ENCODE peak calls at places on chromosomes 12 and 14, in eight cellular contexts. L is aorta, W is neural progenitor cell, T is upper lobe of right lung, M is cardiac muscle cell, X is neuronal stem cell, P is RWPE2, I is NT2/D1. B is an unnamed sample.
A peak's percentile ranks its signal among the peaks of the same experiment; 100 is the strongest.

GRCh38 chr12:62694632-62695031 is 228.0 kb downstream of the MON2 start:
- DNase-seq in T (no peak), P (no peak), I (no peak), W (no peak), M (no peak), L (no peak), X (no peak), B (no peak)

GRCh38 chr14:47539065-47539464 is 136.3 kb downstream of the MDGA2 start:
- DNase-seq in W (peak; percentile 38), I (no peak), L (no peak), M (peak; percentile 29), X (no peak), P (no peak), T (no peak), B (peak; percentile 40)

GRCh38 chr12:106907411-106907810 is 48.3 kb upstream of the TMEM263 start:
- DNase-seq in W (no peak), I (no peak), M (no peak), T (no peak), P (no peak), X (no peak), L (no peak), B (no peak)

GRCh38 chr12:85277900-85278597 is 2.0 kb upstream of the ALX1 start:
- DNase-seq in X (peak; percentile 37), T (no peak), W (peak; percentile 35), L (peak; percentile 48), P (no peak), M (no peak), I (no peak), B (no peak)

GRCh38 chr12:29255061-29255460 is 106.0 kb downstream of the FAR2 start:
- DNase-seq in I (no peak), L (no peak), T (no peak), W (no peak), P (no peak), X (no peak), M (no peak), B (peak; percentile 46)

GRCh38 chr12:19194963-19195362 is 65.4 kb downstream of the PLEKHA5 start:
- DNase-seq in T (no peak), W (no peak), M (no peak), I (no peak), X (no peak), P (no peak), L (no peak), B (no peak)

GRCh38 chr12:88111074-88111652 is 30.7 kb downstream of the CEP290 start:
- DNase-seq in W (peak; percentile 8), L (no peak), M (peak; percentile 20), I (peak; percentile 2), X (peak; percentile 1), T (no peak), P (no peak), B (no peak)

GRCh38 chr12:2456813-2457186 is 338.0 kb upstream of the FKBP4 start:
- DNase-seq in M (no peak), T (peak; percentile 72), X (no peak), P (peak; percentile 45), L (no peak), I (no peak), W (no peak), B (no peak)

GRCh38 chr14:61329478-61330051 is 8.2 kb downstream of the PRKCH start:
- DNase-seq in L (no peak), T (no peak), X (no peak), P (no peak), M (no peak), W (no peak), I (no peak), B (no peak)

GRCh38 chr14:60981626-60982455 is 796 bp downstream of the SLC38A6 start:
- DNase-seq in T (no peak), L (no peak), M (peak; percentile 22), P (no peak), X (no peak), W (peak; percentile 19), I (no peak), B (peak; percentile 42)

GRCh38 chr14:59997496-59997895 is 77.6 kb downstream of the LRRC9 start:
- DNase-seq in M (no peak), T (no peak), W (no peak), X (no peak), P (no peak), I (no peak), L (no peak), B (no peak)

GRCh38 chr12:33994857-33995808 is 27.2 kb upstream of the ALG10 start:
- DNase-seq in X (no peak), W (no peak), M (no peak), L (no peak), I (no peak), P (no peak), T (no peak), B (no peak)

DNA sequence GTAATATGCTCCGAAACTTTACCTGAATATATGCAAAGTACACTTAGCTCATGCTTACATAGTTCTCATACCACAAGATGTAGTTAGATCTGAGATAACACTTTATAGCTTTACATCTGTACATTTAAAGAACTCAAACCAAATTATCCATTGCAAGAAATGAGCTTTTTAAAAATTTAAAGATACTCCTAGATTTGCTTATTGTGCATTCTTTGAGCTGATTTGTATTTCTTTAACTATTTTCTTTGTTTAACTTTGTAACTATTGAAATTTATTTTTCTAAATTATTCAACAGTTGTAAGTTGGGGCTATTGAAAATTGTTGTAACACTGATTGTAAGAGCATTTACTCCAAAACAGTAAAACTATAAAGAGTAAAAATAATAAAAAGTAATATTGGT is 340.2 kb upstream of the NOVA1 start:
- DNase-seq in W (no peak), X (no peak), M (no peak), L (no peak), P (no peak), T (no peak), I (no peak), B (no peak)
- H3K9me3 ChIP-seq in W (no peaks in the 10 kb centered on the region), X (no peaks in the 10 kb centered on the region), M (no peaks in the 10 kb centered on the region), L (no peaks in the 10 kb centered on the region), P (no peaks in the 10 kb centered on the region), T (no peaks in the 10 kb centered on the region), I (peaks cover 11% of the 10 kb centered on the region), B (no peaks in the 10 kb centered on the region)

DNA sequence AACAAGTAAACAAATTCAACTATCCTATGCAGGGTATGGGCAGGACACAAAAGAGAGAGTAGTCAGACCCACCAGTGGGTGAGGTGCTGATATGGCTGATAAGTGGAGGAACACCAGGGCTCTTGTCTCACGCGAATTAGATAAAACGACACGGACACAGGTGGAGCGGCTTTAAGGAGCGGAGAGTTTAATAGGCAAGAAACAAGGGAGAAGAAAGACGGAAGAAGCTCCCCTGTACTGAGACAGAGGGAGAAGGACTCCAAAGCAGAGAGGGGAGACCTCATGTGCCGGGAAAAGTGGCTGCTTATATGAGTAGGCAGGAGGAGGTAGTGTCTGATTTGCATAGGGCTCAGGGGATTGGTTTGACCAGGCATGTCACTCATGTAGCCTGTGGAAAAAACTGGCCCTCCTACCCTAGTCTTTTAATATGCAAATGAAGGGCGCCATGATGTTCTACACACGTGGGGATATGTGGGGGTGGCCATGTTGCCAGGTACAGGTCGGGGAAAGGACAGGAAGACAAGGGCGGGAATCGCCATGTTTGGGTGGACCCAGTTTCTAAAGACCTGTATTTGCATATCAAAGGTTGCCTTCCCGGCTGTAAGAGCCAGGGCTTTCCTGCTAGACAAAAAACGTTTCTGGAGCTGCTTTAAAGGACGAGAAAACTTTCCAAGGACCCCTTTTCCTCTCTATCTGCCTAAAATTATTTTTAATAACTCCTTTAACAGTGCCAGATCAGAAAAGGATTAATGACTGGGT is 28.8 kb downstream of the RPGRIP1 start:
- DNase-seq in M (peak; percentile 95), T (peak; percentile 85), W (peak; percentile 97), I (peak; percentile 92), P (peak; percentile 85), L (no peak), X (peak; percentile 83), B (peak; percentile 79)
- H3K27me3 ChIP-seq in M (no peaks in the 10 kb centered on the region), T (no peaks in the 10 kb centered on the region), W (no peaks in the 10 kb centered on the region), I (no peaks in the 10 kb centered on the region), P (no peaks in the 10 kb centered on the region), L (peaks cover 2% of the 10 kb centered on the region), X (no peaks in the 10 kb centered on the region), B (no peaks in the 10 kb centered on the region)

GRCh38 chr12:68572650-68573049 is 38.0 kb upstream of the RAP1B start:
- DNase-seq in P (no peak), W (no peak), I (no peak), M (no peak), X (no peak), L (no peak), T (no peak), B (no peak)
- H3K4me3 ChIP-seq in P (no peak overlapping the region), W (no peak overlapping the region), I (no peak overlapping the region), M (no peak overlapping the region), X (no peak overlapping the region), L (no peak overlapping the region), T (no peak overlapping the region), B (no peak overlapping the region)

GRCh38 chr12:38156497-38157245 is 159.9 kb upstream of the ALG10B start:
- DNase-seq in M (no peak), L (peak; percentile 73), X (no peak), P (no peak), I (no peak), T (no peak), W (no peak), B (no peak)
- H3K9me3 ChIP-seq in M (no peaks in the 10 kb centered on the region), L (no peaks in the 10 kb centered on the region), X (no peaks in the 10 kb centered on the region), P (no peaks in the 10 kb centered on the region), I (no peaks in the 10 kb centered on the region), T (no peaks in the 10 kb centered on the region), W (no peaks in the 10 kb centered on the region), B (no peaks in the 10 kb centered on the region)

GRCh38 chr12:47908738-47909137 is 3.9 kb upstream of the VDR start:
- DNase-seq in W (no peak), M (no peak), I (no peak), T (no peak), L (no peak), X (no peak), P (no peak), B (no peak)
- H3K27me3 ChIP-seq in W (peaks cover 75% of the 10 kb centered on the region), M (peaks cover 53% of the 10 kb centered on the region), I (peaks cover 54% of the 10 kb centered on the region), T (no peaks in the 10 kb centered on the region), L (no peaks in the 10 kb centered on the region), X (peaks cover 8% of the 10 kb centered on the region), P (no peaks in the 10 kb centered on the region), B (peaks cover 3% of the 10 kb centered on the region)

DNA sequence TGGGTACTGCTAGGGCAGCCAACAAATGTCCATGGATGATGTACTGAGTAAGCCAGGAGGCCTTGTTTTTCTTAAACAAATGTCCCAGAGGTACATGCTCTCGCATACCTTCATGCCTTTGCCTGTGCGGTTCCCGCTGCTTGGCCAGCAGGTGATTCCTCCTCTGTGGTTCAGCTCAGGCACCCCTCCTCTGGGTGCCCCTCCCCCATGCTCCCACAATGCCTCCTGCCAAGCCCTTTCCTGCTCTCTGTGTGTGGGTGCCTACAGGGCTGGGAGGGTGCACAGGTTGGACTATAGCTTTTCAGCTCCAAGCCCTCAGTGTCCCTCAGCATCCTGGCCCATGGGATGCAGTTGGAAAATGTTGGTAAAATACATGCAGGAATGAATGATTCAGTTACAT is 23.5 kb downstream of the ASB2 start:
- DNase-seq in X (no peak), M (no peak), P (no peak), T (no peak), L (no peak), W (no peak), I (no peak), B (no peak)
- H3K4me3 ChIP-seq in X (no peak overlapping the region), M (no peak overlapping the region), P (no peak overlapping the region), T (no peak overlapping the region), L (no peak overlapping the region), W (no peak overlapping the region), I (no peak overlapping the region), B (no peak overlapping the region)

GRCh38 chr14:94796278-94796677 is 26.4 kb upstream of the GSC start:
- DNase-seq in T (no peak), X (no peak), M (no peak), I (no peak), L (no peak), W (no peak), P (no peak), B (no peak)
- H3K9me3 ChIP-seq in T (no peaks in the 10 kb centered on the region), X (no peaks in the 10 kb centered on the region), M (no peaks in the 10 kb centered on the region), I (no peaks in the 10 kb centered on the region), L (no peaks in the 10 kb centered on the region), W (no peaks in the 10 kb centered on the region), P (no peaks in the 10 kb centered on the region), B (no peaks in the 10 kb centered on the region)

GRCh38 chr12:57620245-57620935 is 9.2 kb downstream of the ARHGEF25 start:
- DNase-seq in W (no peak), P (no peak), T (no peak), X (no peak), M (no peak), L (no peak), I (no peak), B (no peak)
- H3K27me3 ChIP-seq in W (peaks cover 90% of the 10 kb centered on the region), P (peaks cover 44% of the 10 kb centered on the region), T (peaks cover 73% of the 10 kb centered on the region), X (peaks cover 34% of the 10 kb centered on the region), M (peaks cover 100% of the 10 kb centered on the region), L (no peaks in the 10 kb centered on the region), I (no peaks in the 10 kb centered on the region), B (no peaks in the 10 kb centered on the region)

B was measured in SJCRH30.